ENCODE peak calls at places on chromosomes 5 and 9, in seven cellular contexts. One of them, this sample, is unnamed.

GRCh38 chr5:83577036-83577636 is 105.6 kb downstream of the VCAN start:
- DNase-seq in NCI-H1930: no peak
- DNase-seq in breast epithelium: no peak
- DNase-seq in GM13976: no peak
- DNase-seq in dorsolateral prefrontal cortex: no peak
- DNase-seq in NCI-H460: no peak
- DNase-seq in mucosa of descending colon: no peak
- DNase-seq in this sample: no peak

GRCh38 chr5:36998578-36998977 is 122.0 kb downstream of the NIPBL start:
- DNase-seq in NCI-H1930: no peak
- DNase-seq in breast epithelium: no peak
- DNase-seq in GM13976: no peak
- DNase-seq in dorsolateral prefrontal cortex: no peak
- DNase-seq in NCI-H460: no peak
- DNase-seq in mucosa of descending colon: no peak
- DNase-seq in this sample: no peak

GRCh38 chr5:139575751-139576150 is 14.6 kb downstream of the UBE2D2 start:
- DNase-seq in NCI-H1930: no peak
- DNase-seq in breast epithelium: no peak
- DNase-seq in GM13976: no peak
- DNase-seq in dorsolateral prefrontal cortex: no peak
- DNase-seq in NCI-H460: no peak
- DNase-seq in mucosa of descending colon: no peak
- DNase-seq in this sample: no peak

GRCh38 chr9:134228649-134229048 is 64.3 kb upstream of the RNU6ATAC start:
- DNase-seq in NCI-H1930: no peak
- DNase-seq in breast epithelium: no peak
- DNase-seq in GM13976: no peak
- DNase-seq in dorsolateral prefrontal cortex: no peak
- DNase-seq in NCI-H460: no peak
- DNase-seq in mucosa of descending colon: no peak
- DNase-seq in this sample: no peak

GRCh38 chr5:134103998-134104612 is 10.4 kb upstream of the TCF7 start:
- DNase-seq in NCI-H1930: no peak
- DNase-seq in breast epithelium: no peak
- DNase-seq in GM13976: peak; percentile 61
- DNase-seq in dorsolateral prefrontal cortex: no peak
- DNase-seq in NCI-H460: no peak
- DNase-seq in mucosa of descending colon: peak; percentile 15
- DNase-seq in this sample: no peak

GRCh38 chr9:124757589-124757988 is 13.5 kb downstream of the NR6A1 start:
- DNase-seq in NCI-H1930: no peak
- DNase-seq in breast epithelium: no peak
- DNase-seq in GM13976: no peak
- DNase-seq in dorsolateral prefrontal cortex: no peak
- DNase-seq in NCI-H460: no peak
- DNase-seq in mucosa of descending colon: no peak
- DNase-seq in this sample: no peak

GRCh38 chr9:133470988-133471387 is 7.9 kb downstream of the SLC2A6 start:
- DNase-seq in NCI-H1930: no peak
- DNase-seq in breast epithelium: no peak
- DNase-seq in GM13976: no peak
- DNase-seq in dorsolateral prefrontal cortex: no peak
- DNase-seq in NCI-H460: no peak
- DNase-seq in mucosa of descending colon: no peak
- DNase-seq in this sample: no peak

GRCh38 chr5:113337515-113338140 is 97.2 kb downstream of the TSSK1B start:
- DNase-seq in NCI-H1930: no peak
- DNase-seq in breast epithelium: no peak
- DNase-seq in GM13976: no peak
- DNase-seq in dorsolateral prefrontal cortex: no peak
- DNase-seq in NCI-H460: no peak
- DNase-seq in mucosa of descending colon: no peak
- DNase-seq in this sample: no peak

GRCh38 chr5:180034564-180034963 is 37.0 kb downstream of the RNF130 start:
- DNase-seq in NCI-H1930: no peak
- DNase-seq in breast epithelium: no peak
- DNase-seq in GM13976: no peak
- DNase-seq in dorsolateral prefrontal cortex: no peak
- DNase-seq in NCI-H460: no peak
- DNase-seq in mucosa of descending colon: no peak
- DNase-seq in this sample: no peak

GRCh38 chr5:16815432-16815831 is 120.7 kb downstream of the MYO10 start:
- DNase-seq in NCI-H1930: no peak
- DNase-seq in breast epithelium: no peak
- DNase-seq in GM13976: no peak
- DNase-seq in dorsolateral prefrontal cortex: no peak
- DNase-seq in NCI-H460: no peak
- DNase-seq in mucosa of descending colon: no peak
- DNase-seq in this sample: no peak

GRCh38 chr9:101476576-101477208 is 41.1 kb upstream of the ALDOB start:
- DNase-seq in NCI-H1930: no peak
- DNase-seq in breast epithelium: no peak
- DNase-seq in GM13976: no peak
- DNase-seq in dorsolateral prefrontal cortex: no peak
- DNase-seq in NCI-H460: no peak
- DNase-seq in mucosa of descending colon: no peak
- DNase-seq in this sample: no peak

GRCh38 chr9:18393340-18394130 is 80.4 kb upstream of the ADAMTSL1 start:
- DNase-seq in NCI-H1930: peak; percentile 99
- DNase-seq in breast epithelium: peak; percentile 72
- DNase-seq in GM13976: no peak
- DNase-seq in dorsolateral prefrontal cortex: no peak
- DNase-seq in NCI-H460: peak; percentile 72
- DNase-seq in mucosa of descending colon: no peak
- DNase-seq in this sample: peak; percentile 79

GRCh38 chr9:97474373-97474925 is 27.0 kb upstream of the TMOD1 start:
- DNase-seq in NCI-H1930: no peak
- DNase-seq in breast epithelium: no peak
- DNase-seq in GM13976: no peak
- DNase-seq in dorsolateral prefrontal cortex: no peak
- DNase-seq in NCI-H460: no peak
- DNase-seq in mucosa of descending colon: no peak
- DNase-seq in this sample: no peak

GRCh38 chr5:150053231-150053626 is 33.1 kb downstream of the CSF1R start:
- DNase-seq in NCI-H1930: no peak
- DNase-seq in breast epithelium: no peak
- DNase-seq in GM13976: no peak
- DNase-seq in dorsolateral prefrontal cortex: no peak
- DNase-seq in NCI-H460: no peak
- DNase-seq in mucosa of descending colon: no peak
- DNase-seq in this sample: no peak

GRCh38 chr5:66701244-66701643 is 105.1 kb downstream of the MAST4 start:
- DNase-seq in NCI-H1930: no peak
- DNase-seq in breast epithelium: no peak
- DNase-seq in GM13976: peak; percentile 23
- DNase-seq in dorsolateral prefrontal cortex: no peak
- DNase-seq in NCI-H460: no peak
- DNase-seq in mucosa of descending colon: no peak
- DNase-seq in this sample: no peak

GRCh38 chr5:163565931-163566608 is 60.7 kb downstream of the MAT2B start:
- DNase-seq in NCI-H1930: no peak
- DNase-seq in breast epithelium: no peak
- DNase-seq in GM13976: peak; percentile 21
- DNase-seq in dorsolateral prefrontal cortex: peak; percentile 40
- DNase-seq in NCI-H460: no peak
- DNase-seq in mucosa of descending colon: no peak
- DNase-seq in this sample: no peak

GRCh38 chr5:132473608-132474007 is 17.0 kb downstream of the IRF1 start:
- DNase-seq in NCI-H1930: no peak
- DNase-seq in breast epithelium: no peak
- DNase-seq in GM13976: no peak
- DNase-seq in dorsolateral prefrontal cortex: no peak
- DNase-seq in NCI-H460: no peak
- DNase-seq in mucosa of descending colon: peak; percentile 12
- DNase-seq in this sample: no peak

GRCh38 chr5:80192507-80193241 is 63.2 kb downstream of the SERINC5 start:
- DNase-seq in NCI-H1930: no peak
- DNase-seq in breast epithelium: no peak
- DNase-seq in GM13976: no peak
- DNase-seq in dorsolateral prefrontal cortex: no peak
- DNase-seq in NCI-H460: no peak
- DNase-seq in mucosa of descending colon: no peak
- DNase-seq in this sample: no peak

GRCh38 chr5:173187054-173187743 is 42.9 kb downstream of the BNIP1 start:
- DNase-seq in NCI-H1930: peak; percentile 7
- DNase-seq in breast epithelium: no peak
- DNase-seq in GM13976: no peak
- DNase-seq in dorsolateral prefrontal cortex: no peak
- DNase-seq in NCI-H460: no peak
- DNase-seq in mucosa of descending colon: no peak
- DNase-seq in this sample: no peak

GRCh38 chr5:148512498-148512897 is 128.7 kb downstream of the FBXO38 start:
- DNase-seq in NCI-H1930: no peak
- DNase-seq in breast epithelium: no peak
- DNase-seq in GM13976: no peak
- DNase-seq in dorsolateral prefrontal cortex: no peak
- DNase-seq in NCI-H460: no peak
- DNase-seq in mucosa of descending colon: no peak
- DNase-seq in this sample: no peak

GRCh38 chr5:115450741-115451140 is 93.8 kb downstream of the FEM1C start:
- DNase-seq in NCI-H1930: no peak
- DNase-seq in breast epithelium: no peak
- DNase-seq in GM13976: peak; percentile 41
- DNase-seq in dorsolateral prefrontal cortex: no peak
- DNase-seq in NCI-H460: no peak
- DNase-seq in mucosa of descending colon: no peak
- DNase-seq in this sample: no peak

GRCh38 chr5:155147222-155147621 is 133.7 kb downstream of the KIF4B start:
- DNase-seq in NCI-H1930: no peak
- DNase-seq in breast epithelium: no peak
- DNase-seq in GM13976: no peak
- DNase-seq in dorsolateral prefrontal cortex: no peak
- DNase-seq in NCI-H460: no peak
- DNase-seq in mucosa of descending colon: no peak
- DNase-seq in this sample: no peak

This sample was measured in NCI-H1417 treated with DMSO at 0.1 percent for 48 hours.